ENCODE peak calls at places on chromosome 10, in four cellular contexts. P is GM12878, W is K562, I is HepG2. V is an unnamed sample.

GRCh38 chr10:117477961-117478670 is 64.4 kb upstream of the EMX2 start:
- DNase-seq in W (peak; percentile 17), P (no peak), I (no peak), V (no peak)

GRCh38 chr10:99667108-99667751 is 7.9 kb downstream of the ENTPD7 start:
- DNase-seq in P (no peak), I (no peak), W (peak; percentile 54), V (no peak)

GRCh38 chr10:3874988-3875841 is 90.2 kb upstream of the KLF6 start:
- DNase-seq in I (no peak), P (peak; percentile 92), W (no peak), V (no peak)

GRCh38 chr10:109889867-109890266 is 33.4 kb downstream of the XPNPEP1 start:
- DNase-seq in W (no peak), P (no peak), I (no peak), V (no peak)

GRCh38 chr10:24255115-24255895 is 46.4 kb downstream of the KIAA1217 start:
- DNase-seq in W (no peak), I (no peak), P (no peak), V (peak; percentile 33)

GRCh38 chr10:15168781-15169554 is 475 bp upstream of the NMT2 start:
- DNase-seq in W (peak; percentile 92), P (peak; percentile 48), I (peak; percentile 72), V (peak; percentile 92)

GRCh38 chr10:93465806-93466675 is 16.1 kb downstream of the MYOF start:
- DNase-seq in W (no peak), P (no peak), I (peak; percentile 18), V (no peak)

GRCh38 chr10:70323697-70324340 is 40.0 kb upstream of the NPFFR1 start:
- DNase-seq in I (peak; percentile 79), W (no peak), P (no peak), V (peak; percentile 63)

GRCh38 chr10:69389827-69390490 is 26.8 kb downstream of the TACR2 start:
- DNase-seq in I (no peak), P (no peak), W (peak; percentile 74), V (no peak)

GRCh38 chr10:13698217-13698616 is 111.5 kb downstream of the PRPF18 start:
- DNase-seq in W (no peak), P (no peak), I (no peak), V (no peak)

GRCh38 chr10:118108194-118109026 is 61.7 kb upstream of the RAB11FIP2 start:
- DNase-seq in W (peak; percentile 62), P (no peak), I (no peak), V (no peak)

GRCh38 chr10:16646474-16647059 is 124.9 kb upstream of the C1QL3 start:
- DNase-seq in P (peak; percentile 9), W (no peak), I (no peak), V (no peak)

GRCh38 chr10:14772399-14772798 is 2.3 kb downstream of the FAM107B start:
- DNase-seq in W (no peak), P (no peak), I (no peak), V (no peak)

GRCh38 chr10:46060706-46061105 is 14.6 kb upstream of the MSMB start:
- DNase-seq in W (no peak), I (no peak), P (no peak), V (no peak)

GRCh38 chr10:130040817-130041330 is 69.8 kb downstream of the C10orf143 start:
- DNase-seq in P (no peak), W (no peak), I (no peak), V (peak; percentile 37)

GRCh38 chr10:124119933-124120332 is 26.5 kb upstream of the CHST15 start:
- DNase-seq in I (no peak), W (no peak), P (no peak), V (no peak)

DNA sequence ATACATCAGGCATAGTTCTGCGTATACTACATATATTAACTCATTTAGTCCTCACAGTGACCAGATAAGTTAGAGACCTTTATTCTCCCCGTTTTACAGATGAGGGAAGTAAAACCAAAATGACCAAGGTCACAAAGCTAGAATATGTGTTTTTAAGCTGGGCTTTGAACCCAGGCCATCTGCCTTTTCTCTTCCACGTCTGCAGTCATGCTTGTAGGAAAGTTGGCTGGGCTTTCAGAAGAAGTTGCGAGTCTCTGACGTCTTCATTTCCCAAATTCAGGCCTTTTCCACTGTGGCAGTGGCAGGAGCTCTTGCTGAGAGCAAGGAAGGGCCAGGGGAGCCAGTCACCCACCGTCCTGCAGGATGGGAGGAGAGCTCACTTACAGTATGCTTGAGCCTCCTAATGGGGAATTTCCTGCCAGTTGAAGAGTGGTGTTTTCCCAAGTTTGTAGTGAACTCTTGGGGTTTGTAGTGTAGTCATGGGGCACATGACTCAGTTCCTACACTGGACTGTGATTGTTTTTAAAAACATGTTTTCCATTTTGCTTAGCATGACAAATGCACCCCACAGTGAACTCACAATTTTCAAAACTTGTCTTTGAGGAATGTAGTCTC is 34.2 kb downstream of the CYP17A1 start:
- DNase-seq in P (peak; percentile 38), I (no peak), W (no peak), V (no peak)
- TF ChIP-seq BRCA1 in P (no peak), I (no peak), W (no peak), V (no peak)

DNA sequence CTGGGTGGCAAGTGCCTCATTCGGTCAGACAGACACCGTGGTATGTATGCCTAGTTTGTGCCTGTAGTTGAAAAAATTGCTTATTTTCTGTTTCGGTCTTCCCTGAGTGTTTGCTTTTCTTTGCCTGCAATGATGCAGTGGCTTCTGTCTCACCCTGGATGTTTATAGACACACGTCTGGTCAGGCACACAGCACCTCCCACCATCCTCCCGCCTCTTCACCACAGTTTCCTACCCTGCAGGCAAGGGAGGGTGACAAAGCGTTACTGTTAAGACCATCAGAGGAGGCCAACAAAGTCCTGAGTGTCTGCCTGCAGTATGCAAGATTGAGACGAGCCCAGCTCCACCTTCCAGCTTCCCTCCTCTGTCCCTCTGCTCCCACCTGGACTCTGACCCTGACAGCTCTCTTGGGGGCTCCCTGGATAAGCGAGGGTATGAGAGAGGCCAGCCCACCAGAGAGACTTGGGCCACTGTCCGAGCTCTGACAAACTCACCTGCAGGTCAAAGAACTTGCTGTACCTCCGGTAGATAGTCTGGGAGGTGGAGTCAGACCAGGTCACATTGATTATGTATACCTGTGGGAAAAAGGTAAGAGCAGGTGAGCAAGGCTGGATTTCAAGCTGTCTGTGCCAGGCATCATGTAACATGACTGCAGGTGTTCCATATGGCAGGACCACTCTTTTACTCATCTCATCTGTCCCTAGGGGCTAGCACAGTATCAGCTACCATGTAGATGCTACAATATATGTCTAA is 54.4 kb downstream of the SH3PXD2A start:
- DNase-seq in I (peak; percentile 68), P (peak; percentile 24), W (no peak), V (no peak)
- TF ChIP-seq BRCA1 in I (no peak), P (no peak), W (no peak), V (no peak)

DNA sequence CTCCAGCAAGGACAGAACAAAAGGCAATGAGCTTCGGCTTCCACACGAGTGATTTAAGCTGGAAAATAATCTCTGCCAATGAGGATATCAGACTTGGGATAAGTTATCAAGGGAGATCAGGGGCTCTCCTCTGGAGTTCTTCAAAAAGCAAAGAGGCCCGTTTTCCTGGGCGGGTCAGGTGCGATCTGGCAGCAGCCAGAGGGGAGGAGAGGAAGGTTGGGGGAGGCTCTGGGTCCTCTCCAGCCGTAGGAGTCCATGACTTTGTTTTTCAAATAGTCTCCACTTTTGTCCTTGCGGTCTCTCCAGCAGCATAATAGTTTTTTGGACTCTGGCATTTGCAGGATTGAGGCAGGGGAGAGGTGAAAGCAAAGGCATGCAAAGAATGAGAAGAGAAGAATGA is 211.2 kb downstream of the SKIDA1 start:
- DNase-seq in I (peak; percentile 27), W (no peak), P (no peak), V (no peak)
- TF ChIP-seq BRCA1 in I (no peak), W (no peak), P (no peak), V (no peak)

GRCh38 chr10:22700489-22700888 is 13.9 kb downstream of the PIP4K2A start:
- DNase-seq in W (no peak), I (no peak), P (no peak), V (no peak)

GRCh38 chr10:22699976-22700375 is 14.4 kb downstream of the PIP4K2A start:
- DNase-seq in W (no peak), P (no peak), I (no peak), V (no peak)

GRCh38 chr10:22704348-22705341 is 9.7 kb downstream of the PIP4K2A start:
- DNase-seq in I (no peak), W (no peak), P (no peak), V (no peak)

GRCh38 chr10:22702348-22702747 is 12.0 kb downstream of the PIP4K2A start:
- DNase-seq in P (no peak), I (no peak), W (peak; percentile 70), V (no peak)

GRCh38 chr10:22701132-22701851 is 13.1 kb downstream of the PIP4K2A start:
- DNase-seq in P (no peak), W (no peak), I (no peak), V (no peak)
- TF ChIP-seq BRCA1 in P (no peak), W (no peak), I (no peak), V (no peak)

DNA sequence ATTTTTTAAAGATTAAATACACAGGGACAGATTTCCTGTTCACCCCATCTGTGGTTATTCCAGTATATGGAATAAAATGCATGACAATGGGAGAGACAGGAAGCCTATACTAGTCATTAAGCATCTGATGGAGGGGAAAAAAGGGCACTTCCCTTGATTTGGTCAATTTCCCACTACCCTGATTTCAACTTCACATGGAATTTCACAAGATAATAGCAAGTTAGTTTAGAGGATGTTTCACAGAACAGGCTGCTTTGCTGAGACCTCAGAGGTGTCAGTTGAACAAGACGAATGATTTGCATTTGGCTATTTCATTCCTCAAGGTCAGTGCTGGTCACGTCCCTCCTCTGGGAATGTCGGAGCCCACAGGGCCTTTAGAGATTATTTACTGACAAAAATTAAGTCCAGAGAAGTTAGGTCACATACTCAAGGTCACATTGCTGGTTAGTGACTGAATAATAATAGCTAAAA is 4.7 kb upstream of the ITPRIP start:
- DNase-seq in I (peak; percentile 32), P (no peak), W (no peak), V (no peak)
- TF ChIP-seq BRCA1 in I (no peak), P (no peak), W (no peak), V (no peak)

DNA sequence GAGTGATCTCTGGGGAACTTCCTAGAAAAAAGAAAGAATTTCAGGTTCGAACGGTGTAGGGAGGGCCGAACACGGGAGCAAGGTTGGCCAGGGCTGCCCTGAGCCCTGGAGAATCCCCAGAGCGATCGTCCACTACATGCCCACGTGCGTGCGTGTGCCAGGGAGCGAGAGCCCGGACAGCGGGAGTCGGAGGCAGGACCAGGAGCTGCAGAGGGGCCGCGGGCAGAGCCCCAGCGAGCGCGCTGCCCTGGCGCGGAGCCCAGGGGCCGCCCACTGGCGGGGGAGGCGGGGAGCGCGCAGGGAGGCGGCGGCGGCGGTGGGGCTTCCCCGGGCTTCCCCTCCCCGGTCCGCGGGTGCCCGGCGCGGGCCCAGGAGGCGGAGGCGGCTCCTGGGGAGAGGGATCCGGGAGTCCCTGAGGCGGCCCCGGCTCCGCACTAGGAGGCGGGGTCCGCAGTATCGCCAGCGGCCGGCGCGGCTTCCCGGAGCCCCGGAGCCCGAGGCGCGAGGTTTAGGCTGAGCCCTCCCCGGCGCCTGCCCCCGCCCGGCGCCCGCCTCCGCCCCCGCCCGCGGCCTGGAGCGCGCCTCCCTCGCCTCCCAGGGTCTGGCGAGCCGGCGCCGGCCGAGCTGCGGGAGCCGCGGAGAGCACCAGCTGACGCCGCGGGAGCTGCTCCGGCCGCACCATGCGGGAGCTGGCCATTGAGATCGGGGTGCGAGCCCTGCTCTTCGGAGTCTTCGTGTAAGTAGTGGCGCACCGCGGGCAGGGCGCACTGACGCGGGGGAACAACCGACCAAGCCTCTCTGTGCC is at the start of gene PLPP4:
- DNase-seq in I (no peak), P (no peak), W (peak; percentile 3), V (no peak)
- TF ChIP-seq BRCA1 in I (no peak), P (no peak), W (no peak), V (no peak)

GRCh38 chr10:1379601-1380000 is 323.4 kb downstream of the WDR37 start:
- DNase-seq in W (peak; percentile 9), I (no peak), P (no peak), V (peak; percentile 54)
- TF ChIP-seq BRCA1 in W (no peak), I (no peak), P (no peak), V (no peak)

GRCh38 chr10:131857156-131858117 is 43.4 kb upstream of the PPP2R2D start:
- DNase-seq in P (no peak), I (no peak), W (no peak), V (no peak)
- TF ChIP-seq BRCA1 in P (no peak), I (no peak), W (no peak), V (no peak)

GRCh38 chr10:71462642-71462935 is 65.9 kb downstream of the CDH23 start:
- DNase-seq in W (no peak), I (no peak), P (no peak), V (no peak)
- TF ChIP-seq BRCA1 in W (no peak), I (no peak), P (no peak), V (no peak)